ENCODE peak calls at places on chromosomes 3 and 15, in ten cellular contexts. X, C, Q, L, P, B, T, I, S and O are unnamed samples.
A peak's percentile ranks its signal among the peaks of the same experiment; 100 is the strongest.

GRCh38 chr15:27418729-27419128 is 447.7 kb downstream of the GABRG3 start:
- DNase-seq in C (no peak), I (no peak), P (peak; percentile 47), Q (no peak), S (no peak), T (no peak), L (peak; percentile 65), B (peak; percentile 56), X (no peak), O (no peak)

GRCh38 chr3:156816091-156816793 is 9.9 kb upstream of the LEKR1 start:
- DNase-seq in I (no peak), P (peak; percentile 53), S (no peak), Q (peak; percentile 11), T (peak; percentile 23), C (peak; percentile 59), X (no peak), L (peak; percentile 11), B (peak; percentile 95), O (peak; percentile 18)

GRCh38 chr3:30198162-30198561 is 408.2 kb upstream of the TGFBR2 start:
- DNase-seq in B (no peak), X (no peak), Q (no peak), I (no peak), C (peak; percentile 47), L (no peak), P (no peak), T (no peak), S (no peak), O (no peak)

GRCh38 chr15:80950291-80951078 is 39.1 kb downstream of the MESD start:
- DNase-seq in I (no peak), C (no peak), S (no peak), P (no peak), X (no peak), L (no peak), Q (no peak), B (no peak), T (no peak), O (no peak)

GRCh38 chr3:186854146-186854545 is 11.6 kb downstream of the ADIPOQ start:
- DNase-seq in X (no peak), P (no peak), I (no peak), Q (no peak), L (no peak), C (no peak), B (no peak), T (no peak), S (no peak), O (no peak)

GRCh38 chr3:93906245-93906644 is 67.5 kb downstream of the PROS1 start:
- DNase-seq in T (no peak), X (no peak), L (peak; percentile 20), C (peak; percentile 42), P (no peak), B (no peak), S (no peak), I (no peak), Q (no peak), O (no peak)

GRCh38 chr15:51250217-51251011 is 88.0 kb downstream of the CYP19A1 start:
- DNase-seq in S (no peak), X (no peak), C (no peak), I (no peak), Q (no peak), P (no peak), B (no peak), T (no peak), L (no peak), O (no peak)

GRCh38 chr3:142618917-142619401 is 22.8 kb downstream of the PLS1 start:
- DNase-seq in C (no peak), S (peak; percentile 82), X (no peak), P (no peak), Q (no peak), T (no peak), B (peak; percentile 68), L (peak; percentile 28), I (no peak), O (no peak)

GRCh38 chr15:81255596-81255995 is 58.9 kb downstream of the IL16 start:
- DNase-seq in T (no peak), S (no peak), I (no peak), C (no peak), Q (no peak), L (no peak), P (no peak), X (no peak), B (no peak), O (no peak)

GRCh38 chr15:82043130-82043673 is 2.6 kb downstream of the MEX3B start:
- DNase-seq in Q (no peak), I (peak; percentile 31), P (peak; percentile 54), X (no peak), C (no peak), L (no peak), T (no peak), S (no peak), B (peak; percentile 77), O (no peak)

GRCh38 chr3:180102604-180103003 is 65.9 kb upstream of the PEX5L start:
- DNase-seq in B (no peak), X (no peak), I (no peak), S (no peak), L (no peak), C (no peak), P (no peak), Q (no peak), T (no peak), O (no peak)

GRCh38 chr3:135083756-135084155 is 288.7 kb downstream of the EPHB1 start:
- DNase-seq in B (no peak), Q (no peak), S (no peak), X (no peak), P (no peak), C (no peak), L (no peak), I (no peak), T (no peak), O (no peak)

GRCh38 chr3:173410836-173411235 is 13.3 kb downstream of the NLGN1 start:
- DNase-seq in Q (no peak), T (no peak), B (peak; percentile 45), X (no peak), L (peak; percentile 66), I (peak; percentile 29), C (no peak), P (no peak), S (no peak), O (no peak)

GRCh38 chr3:146421814-146422748 is 47.3 kb downstream of the PLSCR2 start:
- DNase-seq in S (peak; percentile 28), P (no peak), C (no peak), I (no peak), X (peak; percentile 62), B (no peak), L (no peak), Q (no peak), T (no peak), O (no peak)

GRCh38 chr3:158105710-158106438 is at the start of gene SHOX2:
- DNase-seq in L (no peak), P (peak; percentile 69), C (peak; percentile 70), S (peak; percentile 83), B (peak; percentile 80), X (no peak), T (no peak), Q (no peak), I (no peak), O (no peak)

GRCh38 chr3:53618524-53618906 is 124.1 kb downstream of the CACNA1D start:
- DNase-seq in S (no peak), T (no peak), C (no peak), I (no peak), L (no peak), Q (no peak), X (no peak), B (no peak), P (no peak), O (no peak)

GRCh38 chr3:120743081-120743365 is 479 bp downstream of the GTF2E1 start:
- DNase-seq in T (no peak), B (no peak), X (no peak), P (no peak), Q (no peak), L (peak; percentile 34), S (no peak), I (peak; percentile 30), C (no peak), O (no peak)

GRCh38 chr3:165195628-165196576 is at the start of gene SLITRK3:
- DNase-seq in C (no peak), B (no peak), X (no peak), P (peak; percentile 49), I (peak; percentile 76), L (peak; percentile 37), S (peak; percentile 5), T (no peak), Q (no peak), O (no peak)

GRCh38 chr15:67174864-67175573 is 79.4 kb downstream of the AAGAB start:
- DNase-seq in I (no peak), X (peak; percentile 90), P (no peak), Q (peak; percentile 26), L (no peak), C (no peak), S (peak; percentile 90), T (no peak), B (peak; percentile 30), O (peak; percentile 36)

GRCh38 chr3:45035441-45036301 is 9.6 kb downstream of the CLEC3B start:
- DNase-seq in P (peak; percentile 56), X (no peak), S (no peak), B (no peak), Q (no peak), T (no peak), C (peak; percentile 46), L (no peak), I (peak; percentile 53), O (peak; percentile 18)

GRCh38 chr15:51917493-51917892 is 54.1 kb downstream of the LEO1 start:
- DNase-seq in P (peak; percentile 77), T (no peak), B (no peak), Q (no peak), I (peak; percentile 17), C (peak; percentile 44), X (peak; percentile 24), L (no peak), S (peak; percentile 73), O (no peak)

GRCh38 chr3:29683306-29683993 is 402.6 kb downstream of the RBMS3 start:
- DNase-seq in B (no peak), I (no peak), L (no peak), S (peak; percentile 41), X (no peak), P (no peak), Q (no peak), T (no peak), C (peak; percentile 92), O (no peak)

GRCh38 chr15:61047783-61048182 is 181.3 kb downstream of the RORA start:
- DNase-seq in L (no peak), I (no peak), B (no peak), P (no peak), T (no peak), S (peak; percentile 17), C (no peak), Q (no peak), X (no peak), O (no peak)

GRCh38 chr3:51773529-51773928 is 5.5 kb downstream of the IQCF6 start:
- DNase-seq in Q (no peak), L (no peak), S (no peak), I (no peak), B (no peak), P (no peak), X (no peak), T (no peak), C (no peak), O (no peak)

GRCh38 chr3:77825045-77825827 is 785.3 kb downstream of the ROBO2 start:
- DNase-seq in S (peak; percentile 0), T (no peak), I (no peak), X (peak; percentile 96), L (no peak), P (no peak), Q (no peak), C (peak; percentile 12), B (no peak), O (no peak)

GRCh38 chr15:31606261-31606669 is 279.6 kb downstream of the KLF13 start:
- DNase-seq in Q (no peak), T (no peak), S (no peak), X (no peak), P (no peak), I (no peak), B (no peak), C (no peak), L (no peak), O (no peak)

GRCh38 chr3:127009531-127009930 is 26.6 kb downstream of the PLXNA1 start:
- DNase-seq in Q (no peak), X (no peak), L (no peak), I (no peak), B (no peak), P (no peak), T (no peak), S (no peak), C (no peak), O (no peak)

GRCh38 chr3:105173972-105174371 is 192.7 kb upstream of the ALCAM start:
- DNase-seq in X (no peak), L (peak; percentile 54), C (no peak), P (no peak), B (no peak), I (no peak), S (no peak), T (no peak), Q (no peak), O (no peak)